ENCODE peak calls at places on chromosome 12, in six cellular contexts. T is mesothelial cell of epicardium, L is body of pancreas, A is mammary epithelial cell, Z is HCT116, B is mucosa of descending colon. E is an unnamed sample.

GRCh38 chr12:44184499-44185206 is 348.8 kb downstream of the TMEM117 start:
- DNase-seq in A (no peak), Z (no peak), B (no peak), L (no peak), T (no peak), E (no peak)

GRCh38 chr12:80937391-80938238 is at the start of gene LIN7A:
- DNase-seq in Z (no peak), L (peak), B (no peak), T (peak), A (peak), E (no peak)

GRCh38 chr12:120230326-120230973 is 29.5 kb upstream of the RPLP0 start:
- DNase-seq in Z (peak), L (peak), T (no peak), B (no peak), A (peak), E (no peak)

GRCh38 chr12:49956663-49957569 is 4.8 kb upstream of the AQP5 start:
- DNase-seq in Z (no peak), T (no peak), B (no peak), A (no peak), L (no peak), E (no peak)

GRCh38 chr12:118125743-118126118 is 10.2 kb upstream of the PEBP1 start:
- DNase-seq in A (no peak), T (no peak), B (no peak), Z (no peak), L (no peak), E (no peak)

GRCh38 chr12:92574046-92574783 is 128.6 kb upstream of the PLEKHG7 start:
- DNase-seq in Z (peak), A (peak), B (no peak), T (no peak), L (peak), E (no peak)

GRCh38 chr12:51082561-51083139 is 746 bp downstream of the CSRNP2 start:
- DNase-seq in B (no peak), T (no peak), A (peak), Z (no peak), L (peak), E (peak)

GRCh38 chr12:31603546-31604009 is 12.6 kb upstream of the DENND5B start:
- DNase-seq in A (no peak), Z (no peak), L (no peak), B (no peak), T (no peak), E (no peak)

GRCh38 chr12:48999371-49000131 is at the start of gene DDN:
- DNase-seq in L (peak), Z (peak), A (no peak), T (no peak), B (peak), E (peak)

GRCh38 chr12:97148941-97149559 is 242.0 kb downstream of the NEDD1 start:
- DNase-seq in L (peak), T (peak), B (no peak), Z (peak), A (peak), E (peak)

GRCh38 chr12:50542448-50542847 is 37.7 kb downstream of the DIP2B start:
- DNase-seq in A (peak), B (no peak), T (no peak), Z (peak), L (no peak), E (peak)

GRCh38 chr12:122203301-122203967 is at the start of gene B3GNT4:
- DNase-seq in B (peak), A (peak), L (peak), Z (peak), T (no peak), E (peak)

GRCh38 chr12:88556213-88556612 is 24.1 kb downstream of the KITLG start:
- DNase-seq in L (no peak), B (no peak), A (no peak), Z (no peak), T (no peak), E (no peak)

GRCh38 chr12:106508966-106509365 is 73.8 kb upstream of the RFX4 start:
- DNase-seq in A (no peak), T (no peak), B (no peak), Z (no peak), L (no peak), E (no peak)

GRCh38 chr12:69884386-69884785 is 59.4 kb downstream of the MYRFL start:
- DNase-seq in Z (no peak), A (no peak), B (no peak), L (no peak), T (no peak), E (no peak)

GRCh38 chr12:84079621-84080020 is 833.0 kb downstream of the SLC6A15 start:
- DNase-seq in T (no peak), B (no peak), Z (no peak), A (no peak), L (no peak), E (no peak)

GRCh38 chr12:4024701-4025419 is 151.7 kb upstream of the PARP11 start:
- DNase-seq in A (no peak), L (peak), T (no peak), Z (no peak), B (no peak), E (no peak)

GRCh38 chr12:5047094-5047493 is 3.4 kb downstream of the KCNA5 start:
- DNase-seq in B (no peak), Z (no peak), T (no peak), A (no peak), L (no peak), E (no peak)

GRCh38 chr12:3003593-3003992 is 44.4 kb downstream of the TEAD4 start:
- DNase-seq in A (no peak), T (no peak), L (peak), B (no peak), Z (no peak), E (no peak)

GRCh38 chr12:130656411-130656810 is 59.7 kb downstream of the RIMBP2 start:
- DNase-seq in Z (no peak), A (no peak), T (no peak), L (no peak), B (no peak), E (no peak)

GRCh38 chr12:123149828-123150272 is 1.0 kb downstream of the PITPNM2 start:
- DNase-seq in B (no peak), A (no peak), Z (no peak), T (no peak), L (no peak), E (no peak)

GRCh38 chr12:62998454-62998853 is 63.5 kb upstream of the PPM1H start:
- DNase-seq in A (no peak), T (no peak), L (no peak), B (no peak), Z (no peak), E (no peak)

GRCh38 chr12:90188857-90189256 is 480.2 kb upstream of the ATP2B1 start:
- DNase-seq in A (no peak), Z (no peak), T (no peak), L (no peak), B (no peak), E (no peak)

GRCh38 chr12:94762259-94762942 is 112.0 kb upstream of the TMCC3 start:
- DNase-seq in B (no peak), T (no peak), Z (no peak), A (peak), L (no peak), E (no peak)

GRCh38 chr12:126726481-126727217 is 1540.3 kb upstream of the TMEM132C start:
- DNase-seq in B (no peak), Z (no peak), L (no peak), A (no peak), T (no peak), E (no peak)

GRCh38 chr12:126727656-126728055 is 1539.3 kb upstream of the TMEM132C start:
- DNase-seq in L (no peak), Z (no peak), A (no peak), B (no peak), T (no peak), E (no peak)

GRCh38 chr12:126727218-126727601 is 1539.8 kb upstream of the TMEM132C start:
- DNase-seq in B (no peak), T (no peak), Z (no peak), L (no peak), A (no peak), E (no peak)
- TF ChIP-seq CTCF in B (no peak), T (no peak), Z (no peak), L (no peak), A (no peak), E (no peak)

DNA sequence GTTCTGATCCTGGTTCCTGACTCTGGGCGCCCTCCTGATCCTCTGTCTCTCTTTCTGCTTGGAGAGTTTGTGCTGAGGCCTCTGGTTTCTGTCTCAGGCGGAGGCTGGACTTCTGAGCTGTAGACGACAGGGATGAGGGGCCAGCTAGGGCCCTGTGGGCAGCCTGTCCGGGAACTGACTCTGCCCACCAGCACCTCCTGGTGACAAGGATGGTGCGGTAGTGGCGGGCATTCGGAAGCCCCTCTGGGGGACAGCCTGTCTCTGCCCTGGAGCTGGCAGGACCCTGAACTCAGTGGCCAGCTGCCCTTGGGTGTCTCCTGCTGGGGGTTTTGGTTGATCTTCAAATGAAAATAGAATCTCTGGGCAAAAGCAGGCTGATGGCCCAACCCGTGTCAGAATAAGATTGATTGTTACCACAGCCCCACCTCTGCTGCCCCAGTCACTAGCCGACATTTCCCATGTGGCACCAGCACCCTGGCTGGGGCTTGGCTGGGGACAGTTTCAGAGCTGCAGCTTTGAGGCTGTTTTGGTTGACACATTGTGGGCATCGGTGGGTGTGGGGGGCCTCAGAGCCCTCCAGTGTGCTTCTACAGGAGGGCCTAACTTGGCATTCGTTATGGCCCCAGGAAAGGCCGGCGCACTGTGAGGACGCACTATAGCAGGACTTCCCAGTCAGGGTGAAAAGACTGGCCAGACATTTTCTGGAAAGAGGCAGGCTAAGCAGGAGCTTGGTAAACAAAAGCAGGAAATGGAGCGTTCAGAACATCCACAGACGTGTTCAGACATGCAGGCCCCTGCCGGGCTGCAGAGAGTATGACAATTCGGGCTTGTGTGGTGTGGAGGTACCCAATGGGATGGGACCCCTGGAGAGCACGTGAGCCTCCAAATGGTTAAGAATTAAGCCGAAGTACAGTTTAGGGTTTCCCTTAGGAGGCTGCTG is 16.1 kb downstream of the KRT80 start:
- DNase-seq in Z (no peak), A (peak), L (no peak), T (no peak), B (no peak), E (no peak)
- TF ChIP-seq CTCF in Z (peak), A (peak), L (no peak), T (peak), B (no peak), E (no peak)

GRCh38 chr12:18246057-18246456 is 15.3 kb upstream of the PIK3C2G start:
- DNase-seq in Z (no peak), L (no peak), A (no peak), T (no peak), B (no peak), E (no peak)
- TF ChIP-seq CTCF in Z (peak), L (no peak), A (peak), T (no peak), B (no peak), E (no peak)

GRCh38 chr12:100951756-100952155 is 157.2 kb downstream of the ANO4 start:
- DNase-seq in B (no peak), Z (no peak), T (no peak), A (no peak), L (no peak), E (no peak)
- TF ChIP-seq CTCF in B (no peak), Z (no peak), T (no peak), A (no peak), L (no peak), E (no peak)

DNA sequence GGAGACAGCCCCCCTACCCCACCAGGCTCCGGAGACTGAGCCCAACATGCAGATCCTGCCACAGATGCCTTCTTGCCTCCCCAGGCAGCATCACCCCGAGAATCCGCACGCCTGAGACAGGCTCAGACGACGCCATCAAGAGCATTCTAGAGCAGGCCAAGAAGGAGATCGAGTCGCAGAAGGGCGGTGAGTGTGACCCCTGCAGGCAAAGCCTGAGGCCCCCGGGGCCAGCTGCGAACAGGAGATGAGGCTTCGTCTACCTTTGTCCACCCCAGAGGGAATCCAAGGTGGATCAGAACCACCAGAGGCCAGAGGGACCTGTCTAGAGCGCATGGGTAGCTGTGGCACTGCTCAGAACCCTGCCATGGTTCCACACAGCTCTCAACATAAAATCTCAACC is 56.9 kb downstream of the PHETA1 start:
- DNase-seq in A (no peak), L (no peak), T (no peak), Z (no peak), B (no peak), E (no peak)
- TF ChIP-seq CTCF in A (no peak), L (no peak), T (no peak), Z (no peak), B (no peak), E (no peak)